ENCODE peak calls at places on chromosomes 11 and 22, in five cellular contexts. G is stimulated activated naive B cell treated with anti-CD40 and anti-IgM and Interleukin-4, amounts not matched to agents 10 μg/mL and 1 μg/mL and 100 μg/mL, for 72 hours; H is stimulated activated CD4-positive, alpha-beta T cell treated with anti-CD3 and anti-CD28 coated beads, Interleukin-12 subunit alpha, Interleukin-12 subunit beta, amount 100 ng/mL, for 24 hours; Q is NB4; R is AG04450. J is an unnamed sample.

GRCh38 chr11:72251614-72252013 is 7.6 kb upstream of the PHOX2A start:
- DNase-seq in G (no peak), H (no peak), Q (no peak), R (no peak), J (no peak)

GRCh38 chr11:64601605-64602465 is 10.8 kb downstream of the SLC22A12 start:
- DNase-seq in G (no peak), H (no peak), Q (no peak), R (no peak), J (no peak)

GRCh38 chr11:91314521-91314920 is 910.1 kb upstream of the FAT3 start:
- DNase-seq in G (no peak), H (no peak), Q (no peak), R (no peak), J (no peak)

GRCh38 chr11:107801641-107802040 is 56.9 kb downstream of the SLC35F2 start:
- DNase-seq in G (no peak), H (no peak), Q (no peak), R (no peak), J (no peak)

GRCh38 chr11:2891901-2892214 is 6.3 kb upstream of the CDKN1C start:
- DNase-seq in G (no peak), H (no peak), Q (no peak), R (no peak), J (no peak)

GRCh38 chr11:128731041-128731663 is 37.3 kb downstream of the FLI1 start:
- DNase-seq in G (no peak), H (no peak), Q (no peak), R (no peak), J (no peak)

GRCh38 chr22:37898441-37899181 is 7.5 kb upstream of the MICALL1 start:
- DNase-seq in G (no peak), H (no peak), Q (no peak), R (no peak), J (peak)

GRCh38 chr11:706439-706956 is 467 bp downstream of the EPS8L2 start:
- DNase-seq in G (no peak), H (no peak), Q (no peak), R (no peak), J (no peak)

GRCh38 chr11:89136606-89137005 is 41.1 kb upstream of the TYR start:
- DNase-seq in G (no peak), H (no peak), Q (no peak), R (no peak), J (no peak)

GRCh38 chr11:75792997-75793800 is 21.8 kb upstream of the UVRAG start:
- DNase-seq in G (no peak), H (no peak), Q (no peak), R (no peak), J (no peak)

GRCh38 chr11:10540546-10540914 is 457 bp downstream of the RNF141 start:
- DNase-seq in G (no peak), H (no peak), Q (peak), R (no peak), J (no peak)

GRCh38 chr22:28424427-28425080 is 255.1 kb downstream of the TTC28 start:
- DNase-seq in G (no peak), H (no peak), Q (no peak), R (peak), J (no peak)

GRCh38 chr11:91800208-91800914 is 424.3 kb upstream of the FAT3 start:
- DNase-seq in G (no peak), H (no peak), Q (no peak), R (no peak), J (no peak)

GRCh38 chr11:497565-498296 is 9.3 kb downstream of the RNH1 start:
- DNase-seq in G (no peak), H (no peak), Q (no peak), R (no peak), J (no peak)

GRCh38 chr22:44574057-44574456 is 76.0 kb upstream of the RTL6 start:
- DNase-seq in G (no peak), H (no peak), Q (no peak), R (no peak), J (peak)

GRCh38 chr11:102154806-102155205 is 44.6 kb downstream of the YAP1 start:
- DNase-seq in G (no peak), H (no peak), Q (no peak), R (no peak), J (no peak)

GRCh38 chr11:64260147-64260708 is 8.9 kb downstream of the PLCB3 start:
- DNase-seq in G (no peak), H (no peak), Q (no peak), R (no peak), J (no peak)

GRCh38 chr11:31959711-31960110 is 131.2 kb upstream of the RCN1 start:
- DNase-seq in G (no peak), H (no peak), Q (peak), R (no peak), J (no peak)

GRCh38 chr11:106249857-106250256 is 172.4 kb downstream of the AASDHPPT start:
- DNase-seq in G (no peak), H (no peak), Q (no peak), R (no peak), J (no peak)

GRCh38 chr22:19035474-19036228 is 86.6 kb downstream of the DGCR2 start:
- DNase-seq in G (no peak), H (no peak), Q (peak), R (no peak), J (no peak)

GRCh38 chr11:93767018-93767417 is 17.1 kb upstream of the MED17 start:
- DNase-seq in G (no peak), H (no peak), Q (no peak), R (no peak), J (no peak)

GRCh38 chr11:83310718-83311117 is 24.6 kb upstream of the CCDC90B start:
- DNase-seq in G (no peak), H (no peak), Q (no peak), R (no peak), J (no peak)

GRCh38 chr11:91299980-91300379 is 924.6 kb upstream of the FAT3 start:
- DNase-seq in G (no peak), H (no peak), Q (peak), R (no peak), J (no peak)

GRCh38 chr11:13448876-13449275 is 14.1 kb downstream of the BTBD10 start:
- DNase-seq in G (no peak), H (no peak), Q (peak), R (no peak), J (no peak)

J was measured in COLO829.